ENCODE peak calls at places on chromosome 19, in eight cellular contexts. U, A, I, E, W, Q, S and G are unnamed samples.

GRCh38 chr19:5149508-5149907 is 180.6 kb downstream of the KDM4B start:
- DNase-seq in U (no peak), A (no peak), I (peak; percentile 11), E (no peak), W (no peak), Q (no peak), S (no peak), G (no peak)

GRCh38 chr19:46714523-46715106 is 2.3 kb downstream of the PRKD2 start:
- DNase-seq in U (no peak), A (no peak), I (no peak), E (no peak), W (no peak), Q (no peak), S (no peak), G (no peak)

GRCh38 chr19:27746691-27747380 is 1466.1 kb downstream of the UQCRFS1 start:
- DNase-seq in U (no peak), A (peak; percentile 19), I (peak; percentile 16), E (peak; percentile 6), W (no peak), Q (no peak), S (peak; percentile 38), G (peak; percentile 58)

GRCh38 chr19:51571599-51571998 is 516 bp downstream of the ZNF175 start:
- DNase-seq in U (no peak), A (no peak), I (no peak), E (no peak), W (no peak), Q (no peak), S (no peak), G (no peak)

GRCh38 chr19:10835089-10835753 is 791 bp downstream of the TMED1 start:
- DNase-seq in U (no peak), A (peak; percentile 94), I (no peak), E (no peak), W (no peak), Q (no peak), S (no peak), G (no peak)

GRCh38 chr19:7145494-7145893 is 76.0 kb downstream of the ZNF557 start:
- DNase-seq in U (no peak), A (no peak), I (no peak), E (no peak), W (no peak), Q (no peak), S (no peak), G (no peak)

GRCh38 chr19:20423381-20424207 is 142.0 kb downstream of the ZNF737 start:
- DNase-seq in U (peak; percentile 71), A (no peak), I (peak; percentile 39), E (peak; percentile 59), W (peak; percentile 26), Q (no peak), S (peak; percentile 71), G (peak; percentile 84)

GRCh38 chr19:50258918-50259372 is 55.5 kb downstream of the MYH14 start:
- DNase-seq in U (no peak), A (peak; percentile 42), I (no peak), E (no peak), W (no peak), Q (no peak), S (no peak), G (no peak)

GRCh38 chr19:13169769-13170168 is 19.6 kb downstream of the IER2 start:
- DNase-seq in U (peak; percentile 48), A (peak; percentile 89), I (no peak), E (peak; percentile 48), W (no peak), Q (no peak), S (peak; percentile 66), G (no peak)

GRCh38 chr19:19504754-19505668 is 10.3 kb downstream of the TSSK6 start:
- DNase-seq in U (no peak), A (no peak), I (no peak), E (no peak), W (no peak), Q (no peak), S (no peak), G (no peak)

GRCh38 chr19:49718511-49718910 is 27.6 kb downstream of the CPT1C start:
- DNase-seq in U (no peak), A (no peak), I (no peak), E (no peak), W (no peak), Q (no peak), S (peak; percentile 21), G (no peak)

GRCh38 chr19:48715681-48716171 is 3.8 kb downstream of the MAMSTR start:
- DNase-seq in U (no peak), A (no peak), I (peak; percentile 63), E (no peak), W (no peak), Q (no peak), S (no peak), G (no peak)
- H3K4me1 ChIP-seq in U (no peaks in the 10 kb centered on the region), A (peaks cover 20% of the 10 kb centered on the region), I (no peaks in the 10 kb centered on the region), E (peaks cover 27% of the 10 kb centered on the region), W (peaks cover 73% of the 10 kb centered on the region), Q (peaks cover 8% of the 10 kb centered on the region), S (peaks cover 11% of the 10 kb centered on the region), G (peaks cover 67% of the 10 kb centered on the region)

GRCh38 chr19:2221250-2221831 is 14.8 kb downstream of the PLEKHJ1 start:
- DNase-seq in U (no peak), A (no peak), I (no peak), E (no peak), W (no peak), Q (no peak), S (no peak), G (no peak)
- TF ChIP-seq CTCF in U (no peak), A (no peak), I (no peak), E (no peak), W (no peak), Q (no peak), S (no peak), G (no peak)

DNA sequence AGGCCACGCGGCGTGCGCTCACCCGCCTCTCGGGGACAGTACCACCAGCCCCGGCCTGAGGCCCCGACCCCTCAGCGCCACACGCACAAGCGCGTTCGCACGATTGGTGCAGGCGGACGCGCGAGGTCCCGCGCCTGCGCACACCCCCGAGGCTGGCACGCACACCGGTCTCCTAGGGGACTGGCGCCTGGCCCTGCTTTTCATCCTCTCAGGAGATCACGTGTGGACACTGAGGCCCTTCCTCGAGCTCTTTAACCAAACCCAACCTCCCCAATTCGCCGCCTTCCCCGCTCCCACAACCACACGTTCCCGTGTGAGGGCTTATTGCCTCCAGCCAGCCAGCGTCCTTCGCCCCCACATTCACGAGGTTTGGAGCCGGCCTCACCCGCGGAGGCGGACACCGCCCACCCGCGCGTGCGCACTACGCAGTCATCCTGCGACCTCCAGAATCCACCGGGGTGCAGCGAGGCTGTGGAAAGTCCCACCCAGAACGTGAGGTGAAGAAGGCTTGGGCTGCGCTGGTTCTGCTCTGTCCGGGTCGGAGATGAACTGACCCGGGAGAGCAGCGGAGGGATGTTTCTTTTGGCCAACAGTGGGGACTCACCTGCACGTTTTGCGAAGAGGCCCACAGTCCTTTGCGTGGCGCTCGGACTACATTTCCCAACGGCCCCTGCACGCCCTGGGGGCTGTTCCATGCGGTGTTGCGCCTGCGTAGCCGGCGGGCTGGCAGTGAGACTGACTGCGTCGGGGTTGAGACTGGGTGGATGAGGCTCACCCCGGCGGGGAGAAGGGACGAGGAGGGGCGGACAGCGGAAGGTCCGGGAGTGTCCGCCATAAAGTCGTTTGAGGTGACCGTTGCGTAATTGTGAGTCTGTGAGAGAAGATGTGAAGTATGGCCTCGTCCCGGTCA is 539 bp upstream of the ZNF667 start:
- DNase-seq in U (peak; percentile 93), A (no peak), I (peak; percentile 91), E (peak; percentile 87), W (peak; percentile 63), Q (peak; percentile 46), S (peak; percentile 93), G (peak; percentile 93)
- H3K9me3 ChIP-seq in U (no peaks in the 10 kb centered on the region), A (peaks cover 67% of the 10 kb centered on the region), I (peaks cover 26% of the 10 kb centered on the region), E (peaks cover 11% of the 10 kb centered on the region), W (peaks cover 36% of the 10 kb centered on the region), Q (peaks cover 27% of the 10 kb centered on the region), S (no peaks in the 10 kb centered on the region), G (peaks cover 4% of the 10 kb centered on the region)

GRCh38 chr19:45100797-45101196 is 7.8 kb downstream of the PPP1R37 start:
- DNase-seq in U (no peak), A (no peak), I (no peak), E (no peak), W (no peak), Q (no peak), S (peak; percentile 39), G (no peak)

GRCh38 chr19:45099465-45100201 is 6.7 kb downstream of the PPP1R37 start:
- DNase-seq in U (no peak), A (no peak), I (no peak), E (no peak), W (no peak), Q (no peak), S (no peak), G (no peak)

GRCh38 chr19:45101796-45102195 is 8.8 kb downstream of the PPP1R37 start:
- DNase-seq in U (no peak), A (no peak), I (no peak), E (no peak), W (no peak), Q (no peak), S (no peak), G (no peak)

GRCh38 chr19:45098521-45099464 is 5.8 kb downstream of the PPP1R37 start:
- DNase-seq in U (no peak), A (no peak), I (peak; percentile 35), E (peak; percentile 45), W (no peak), Q (no peak), S (peak; percentile 59), G (peak; percentile 63)

GRCh38 chr19:45100202-45100600 is 7.2 kb downstream of the PPP1R37 start:
- DNase-seq in U (no peak), A (no peak), I (no peak), E (no peak), W (no peak), Q (no peak), S (no peak), G (no peak)
- H3K4me1 ChIP-seq in U (peaks cover 20% of the 10 kb centered on the region), A (peaks cover 54% of the 10 kb centered on the region), I (peaks cover 8% of the 10 kb centered on the region), E (peaks cover 53% of the 10 kb centered on the region), W (peaks cover 91% of the 10 kb centered on the region), Q (peaks cover 8% of the 10 kb centered on the region), S (peaks cover 42% of the 10 kb centered on the region), G (peaks cover 99% of the 10 kb centered on the region)

GRCh38 chr19:15260939-15261338 is 28.7 kb upstream of the EPHX3 start:
- DNase-seq in U (no peak), A (no peak), I (no peak), E (no peak), W (no peak), Q (no peak), S (no peak), G (no peak)
- TF ChIP-seq CTCF in U (no peak), A (peak; percentile 25), I (no peak), E (no peak), W (no peak), Q (peak; percentile 18), S (peak; percentile 29), G (no peak)

DNA sequence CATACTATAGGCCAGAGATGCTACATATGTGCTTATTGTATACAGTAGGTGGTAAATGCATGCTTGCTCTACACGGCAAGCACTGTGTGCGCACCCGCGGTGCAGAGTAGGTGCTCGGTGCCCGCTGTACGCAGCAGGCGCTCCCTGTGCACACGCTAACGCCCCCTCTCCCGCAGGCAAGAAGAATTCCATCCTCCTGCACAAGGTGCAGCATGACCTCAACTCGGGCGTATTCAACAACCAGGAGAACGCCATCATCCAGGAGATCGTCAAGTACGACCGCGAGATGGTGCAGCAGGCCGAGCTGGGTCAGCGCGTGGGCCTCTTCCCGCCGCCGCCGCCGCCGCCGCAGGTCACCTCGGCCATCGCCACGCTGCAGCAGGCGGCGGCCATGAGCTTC is 17.7 kb downstream of the POLRMT start:
- DNase-seq in U (no peak), A (no peak), I (no peak), E (no peak), W (no peak), Q (no peak), S (no peak), G (no peak)
- H3K9me3 ChIP-seq in U (no peaks in the 10 kb centered on the region), A (no peaks in the 10 kb centered on the region), I (no peaks in the 10 kb centered on the region), E (no peaks in the 10 kb centered on the region), W (no peaks in the 10 kb centered on the region), Q (no peaks in the 10 kb centered on the region), S (no peaks in the 10 kb centered on the region), G (no peaks in the 10 kb centered on the region)